ENCODE peak calls at places on chromosome 20, in eight cellular contexts. J is right lobe of liver, U is K562, Q is ovary, M is H1, L is esophagus squamous epithelium, F is IMR-90, P is transverse colon. S is an unnamed sample. For H3K27me3, the result is how much of the 10 kb centered on the place peaks cover.

GRCh38 chr20:37777556-37777955 is 83.7 kb downstream of the CTNNBL1 start:
- DNase-seq in F (peak), P (no peak), M (no peak), Q (no peak), U (no peak), L (no peak), J (no peak), S (no peak)

GRCh38 chr20:36819662-36820061 is 46.1 kb upstream of the DSN1 start:
- DNase-seq in L (no peak), P (no peak), F (no peak), M (no peak), J (no peak), Q (no peak), U (no peak), S (no peak)

GRCh38 chr20:38158701-38159325 is 6.3 kb downstream of the TGM2 start:
- DNase-seq in Q (no peak), F (no peak), J (peak), M (no peak), U (peak), P (no peak), L (no peak), S (peak)

GRCh38 chr20:39206899-39207564 is 244.9 kb downstream of the DHX35 start:
- DNase-seq in F (no peak), Q (no peak), L (no peak), J (no peak), P (no peak), M (no peak), U (no peak), S (no peak)

GRCh38 chr20:39627765-39628164 is 665.6 kb downstream of the DHX35 start:
- DNase-seq in U (no peak), L (no peak), Q (no peak), F (no peak), M (no peak), P (no peak), J (no peak), S (no peak)

GRCh38 chr20:21301940-21302644 is 1.0 kb upstream of the XRN2 start:
- DNase-seq in U (no peak), L (no peak), P (no peak), J (no peak), M (no peak), F (no peak), Q (no peak), S (no peak)

GRCh38 chr20:25338112-25339023 is 52.3 kb downstream of the ABHD12 start:
- DNase-seq in F (no peak), M (peak), P (no peak), U (no peak), Q (no peak), J (no peak), L (no peak), S (no peak)

GRCh38 chr20:34083137-34083536 is 28.9 kb downstream of the EIF2S2 start:
- DNase-seq in U (peak), P (peak), J (peak), Q (peak), L (no peak), M (no peak), F (peak), S (peak)

GRCh38 chr20:11807070-11807741 is 110.5 kb upstream of the BTBD3 start:
- DNase-seq in J (no peak), U (no peak), Q (no peak), L (no peak), F (peak), P (no peak), M (no peak), S (no peak)

GRCh38 chr20:25013478-25014380 is 21.2 kb upstream of the APMAP start:
- DNase-seq in Q (no peak), M (no peak), J (no peak), F (no peak), P (no peak), L (no peak), U (no peak), S (no peak)

GRCh38 chr20:44642203-44643153 is 9.0 kb downstream of the ADA start:
- DNase-seq in U (peak), J (peak), F (peak), P (peak), Q (peak), L (no peak), M (peak), S (peak)

GRCh38 chr20:49179368-49180277 is 8.5 kb downstream of the STAU1 start:
- DNase-seq in Q (no peak), L (no peak), J (no peak), U (no peak), P (no peak), F (no peak), M (no peak), S (no peak)

GRCh38 chr20:6480328-6481030 is 287.0 kb upstream of the BMP2 start:
- DNase-seq in J (no peak), F (no peak), U (no peak), Q (no peak), L (no peak), M (no peak), P (no peak), S (no peak)

GRCh38 chr20:46349742-46350056 is 41.4 kb upstream of the CDH22 start:
- DNase-seq in U (no peak), F (no peak), L (no peak), J (no peak), P (no peak), Q (no peak), M (no peak), S (no peak)

GRCh38 chr20:37315293-37316110 is 26.0 kb downstream of the MANBAL start:
- DNase-seq in F (peak), L (no peak), U (no peak), Q (peak), J (no peak), M (no peak), P (peak), S (peak)

GRCh38 chr20:15242773-15243172 is 905.4 kb upstream of the FLRT3 start:
- DNase-seq in L (no peak), P (no peak), U (no peak), F (no peak), M (no peak), J (no peak), Q (no peak), S (no peak)

GRCh38 chr20:55888655-55889054 is 116.7 kb downstream of the CBLN4 start:
- DNase-seq in M (no peak), P (no peak), U (no peak), F (no peak), J (no peak), L (no peak), Q (no peak), S (no peak)

GRCh38 chr20:37647946-37648345 is 45.9 kb upstream of the CTNNBL1 start:
- DNase-seq in F (no peak), U (no peak), L (no peak), J (no peak), Q (no peak), M (no peak), P (no peak), S (no peak)

GRCh38 chr20:11275740-11276139 is 601.9 kb upstream of the JAG1 start:
- DNase-seq in M (no peak), Q (no peak), P (no peak), U (no peak), F (no peak), J (no peak), L (no peak), S (no peak)

GRCh38 chr20:50514750-50515149 is 4.6 kb downstream of the PTPN1 start:
- DNase-seq in Q (no peak), M (no peak), P (no peak), J (no peak), L (no peak), F (no peak), U (no peak), S (no peak)

GRCh38 chr20:50513169-50514034 is 3.2 kb downstream of the PTPN1 start:
- DNase-seq in U (no peak), J (no peak), M (no peak), F (peak), L (no peak), P (no peak), Q (no peak), S (no peak)

GRCh38 chr20:50515471-50516106 is 5.4 kb downstream of the PTPN1 start:
- DNase-seq in L (no peak), M (no peak), F (no peak), P (no peak), U (no peak), J (no peak), Q (no peak), S (no peak)

GRCh38 chr20:50512323-50512722 is 2.1 kb downstream of the PTPN1 start:
- DNase-seq in M (no peak), Q (no peak), U (no peak), F (no peak), P (no peak), J (no peak), L (no peak), S (no peak)

GRCh38 chr20:50514035-50514337 is 3.8 kb downstream of the PTPN1 start:
- DNase-seq in J (no peak), F (no peak), P (no peak), U (no peak), L (no peak), M (no peak), Q (no peak), S (no peak)
- H3K27ac ChIP-seq in J (peak), F (no peak), P (peak), U (peak), L (peak), M (no peak), Q (no peak), S (peak)

DNA sequence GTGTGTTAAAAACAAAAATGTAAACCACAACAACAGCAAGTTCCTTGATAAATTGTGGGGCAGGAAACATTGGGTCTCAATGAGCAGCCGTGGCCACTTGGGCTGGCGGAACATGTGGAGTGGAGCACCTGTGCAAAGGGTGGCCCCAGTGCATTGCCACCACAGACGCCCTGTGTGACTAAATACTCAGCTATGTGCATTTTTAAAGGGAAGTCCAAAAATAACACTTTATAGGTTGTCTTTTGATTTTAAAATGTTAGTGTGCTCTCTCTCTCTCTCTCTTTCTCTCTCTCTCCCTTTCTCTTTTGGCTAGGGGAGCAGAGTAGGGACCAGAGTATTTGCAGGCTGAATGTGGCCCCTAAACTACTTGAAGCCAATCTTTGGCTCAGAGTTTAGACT is 236.4 kb downstream of the BCAS1 start:
- DNase-seq in P (no peak), F (no peak), Q (no peak), J (no peak), L (no peak), M (no peak), U (no peak), S (no peak)
- TF ChIP-seq POLR2A in P (no peak), F (no peak), Q (no peak), J (no peak), L (no peak), M (no peak), U (no peak), S (no peak)

GRCh38 chr20:23524146-23524545 is 33.2 kb downstream of the CST8 start:
- DNase-seq in F (no peak), J (no peak), P (no peak), U (no peak), M (no peak), Q (no peak), L (no peak), S (no peak)
- H3K27me3 ChIP-seq in F (under half), J (under half), P (under half), U (under half), M (under half), Q (under half), L (under half), S (under half)

DNA sequence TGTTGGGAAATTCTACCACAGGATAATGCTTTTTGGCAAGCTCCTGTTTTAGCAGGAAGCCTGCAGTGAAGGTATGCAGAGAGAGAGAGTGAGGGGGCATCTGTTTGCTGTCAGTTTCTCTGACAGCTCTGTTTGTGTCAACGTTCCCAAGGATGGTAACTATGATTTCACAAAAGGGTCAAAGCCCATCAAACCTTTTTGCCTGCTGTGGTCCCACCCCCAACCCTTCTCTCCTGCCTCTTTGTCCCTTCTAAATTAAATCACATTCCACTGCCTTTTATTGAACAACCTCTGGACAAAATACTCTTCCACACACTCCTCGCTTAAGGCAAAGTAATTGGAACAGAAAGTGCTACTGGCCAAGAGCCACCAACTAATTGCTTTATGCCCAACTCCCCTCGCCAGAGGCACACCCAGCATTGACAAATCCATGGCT is 128.3 kb downstream of the TSHZ2 start:
- DNase-seq in Q (no peak), U (no peak), M (no peak), J (no peak), P (no peak), F (no peak), L (no peak), S (no peak)
- H3K27ac ChIP-seq in Q (no peak), U (no peak), M (no peak), J (no peak), P (no peak), F (no peak), L (no peak), S (no peak)

GRCh38 chr20:18058661-18059467 is 1.1 kb upstream of the OVOL2 start:
- DNase-seq in P (peak), U (no peak), F (no peak), M (peak), J (no peak), L (no peak), Q (no peak), S (no peak)
- TF ChIP-seq POLR2A in P (no peak), U (no peak), F (no peak), M (no peak), J (no peak), L (no peak), Q (no peak), S (no peak)

GRCh38 chr20:59724457-59725366 is 120.4 kb downstream of the PHACTR3 start:
- DNase-seq in J (no peak), M (no peak), F (no peak), U (no peak), L (no peak), P (no peak), Q (no peak), S (no peak)
- H3K27me3 ChIP-seq in J (under half), M (under half), F (under half), U (under half), L (under half), P (under half), Q (under half), S (under half)

GRCh38 chr20:3819413-3820047 is 817 bp upstream of the AP5S1 start:
- DNase-seq in M (peak), L (no peak), P (no peak), U (peak), J (no peak), F (no peak), Q (peak), S (no peak)
- H3K27ac ChIP-seq in M (no peak), L (peak), P (peak), U (peak), J (peak), F (peak), Q (peak), S (peak)

GRCh38 chr20:543369-544152 is at the start of gene CSNK2A1:
- DNase-seq in L (peak), J (peak), Q (peak), M (peak), F (peak), U (peak), P (peak), S (peak)
- TF ChIP-seq POLR2A in L (peak), J (peak), Q (peak), M (peak), F (peak), U (peak), P (peak), S (peak)

GRCh38 chr20:48170625-48171024 is 385.3 kb upstream of the SULF2 start:
- DNase-seq in Q (no peak), F (no peak), P (no peak), J (no peak), L (no peak), U (no peak), M (no peak), S (no peak)

GRCh38 chr20:48175261-48175660 is 390.0 kb upstream of the SULF2 start:
- DNase-seq in Q (no peak), U (no peak), J (no peak), L (no peak), M (no peak), F (no peak), P (no peak), S (no peak)

GRCh38 chr20:48171626-48172025 is 386.3 kb upstream of the SULF2 start:
- DNase-seq in P (no peak), L (no peak), J (no peak), F (no peak), Q (no peak), U (no peak), M (no peak), S (no peak)

GRCh38 chr20:48169650-48170049 is 384.4 kb upstream of the SULF2 start:
- DNase-seq in F (no peak), J (no peak), U (no peak), M (no peak), L (no peak), P (no peak), Q (no peak), S (no peak)

GRCh38 chr20:48171071-48171470 is 385.8 kb upstream of the SULF2 start:
- DNase-seq in M (no peak), P (no peak), Q (no peak), J (no peak), U (no peak), L (no peak), F (no peak), S (no peak)
- H3K27me3 ChIP-seq in M (under half), P (under half), Q (under half), J (under half), U (under half), L (under half), F (under half), S (under half)

S was measured in heart left ventricle.